ENCODE peak calls at places on chromosomes 3 and 15, in six cellular contexts. Z, O, N, K, J and M are unnamed samples.
A peak's percentile ranks its signal among the peaks of the same experiment; 100 is the strongest.

GRCh38 chr3:64056616-64057165 is 33.4 kb upstream of the PSMD6 start:
- DNase-seq in Z (no peak), O (no peak), J (no peak), N (no peak), K (no peak), M (no peak)

GRCh38 chr3:16448691-16449090 is 64.8 kb downstream of the RFTN1 start:
- DNase-seq in K (no peak), J (peak; percentile 17), N (peak; percentile 46), O (peak; percentile 88), Z (peak; percentile 82), M (no peak)

GRCh38 chr3:126034481-126035361 is 49.2 kb downstream of the SLC41A3 start:
- DNase-seq in N (no peak), O (no peak), K (no peak), J (no peak), Z (no peak), M (peak; percentile 83)

GRCh38 chr15:31031471-31032064 is 40.1 kb upstream of the MTMR10 start:
- DNase-seq in O (no peak), N (no peak), K (no peak), J (no peak), Z (no peak), M (no peak)

GRCh38 chr15:76147906-76148553 is 88.2 kb downstream of the TMEM266 start:
- DNase-seq in Z (peak; percentile 93), K (peak; percentile 76), J (peak; percentile 57), O (peak; percentile 82), N (peak; percentile 47), M (no peak)

GRCh38 chr3:176741648-176742047 is 455.6 kb downstream of the TBL1XR1 start:
- DNase-seq in K (no peak), N (no peak), J (no peak), Z (no peak), O (no peak), M (no peak)

GRCh38 chr3:8482960-8483665 is 18.5 kb upstream of the LMCD1 start:
- DNase-seq in O (no peak), K (no peak), J (no peak), N (peak; percentile 67), Z (no peak), M (no peak)

GRCh38 chr15:101368086-101368780 is 73.2 kb upstream of the SNRPA1 start:
- DNase-seq in Z (no peak), K (no peak), N (no peak), J (no peak), O (no peak), M (no peak)

GRCh38 chr3:4222574-4222973 is 80.6 kb upstream of the SETMAR start:
- DNase-seq in O (no peak), K (no peak), J (no peak), Z (no peak), N (no peak), M (no peak)

GRCh38 chr3:25661694-25662455 is 2.8 kb downstream of the TOP2B start:
- DNase-seq in J (no peak), O (peak; percentile 45), K (no peak), N (no peak), Z (no peak), M (no peak)

GRCh38 chr3:120567370-120568197 is 28.6 kb upstream of the NDUFB4 start:
- DNase-seq in O (peak; percentile 57), K (peak; percentile 45), J (no peak), Z (peak; percentile 61), N (peak; percentile 27), M (peak; percentile 53)

GRCh38 chr3:194884649-194885315 is 199.1 kb downstream of the FAM43A start:
- DNase-seq in J (no peak), N (no peak), K (no peak), O (no peak), Z (peak; percentile 5), M (peak; percentile 17)

GRCh38 chr15:100740105-100740504 is 137.7 kb downstream of the ASB7 start:
- DNase-seq in J (no peak), K (no peak), O (no peak), N (no peak), Z (no peak), M (no peak)

GRCh38 chr3:113575191-113575590 is 42.8 kb downstream of the SIDT1 start:
- DNase-seq in N (no peak), Z (no peak), K (peak; percentile 71), O (no peak), J (no peak), M (peak; percentile 86)

DNA sequence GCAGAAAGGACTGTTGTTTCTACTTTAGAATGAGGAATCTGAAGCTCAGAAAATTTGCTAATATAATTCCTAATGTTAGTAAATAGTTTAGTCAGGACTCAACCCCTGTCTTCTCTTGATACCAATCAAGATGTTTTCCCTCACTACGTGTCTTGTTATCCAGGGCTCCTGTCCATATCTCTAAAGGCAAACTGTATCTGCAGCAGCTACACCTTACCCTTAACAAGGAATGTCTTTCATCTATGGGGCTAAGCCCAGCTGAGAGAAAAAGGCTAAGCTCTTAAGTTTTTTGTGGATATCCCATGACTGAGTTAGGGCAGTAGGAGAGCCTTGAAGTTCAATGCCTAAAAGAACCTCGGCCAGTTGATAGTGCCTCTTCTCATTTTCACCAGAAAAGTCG is 32.5 kb downstream of the RAB11A start:
- DNase-seq in J (no peak), N (no peak), K (no peak), O (no peak), Z (no peak), M (no peak)
- H3K27ac ChIP-seq in J (no peak overlapping the region), N (no peak overlapping the region), K (no peak overlapping the region), O (peak overlapping the region; percentile 93), Z (no peak overlapping the region), M (no peak overlapping the region)

GRCh38 chr3:37074178-37074577 is 80.9 kb downstream of the MLH1 start:
- DNase-seq in Z (no peak), K (no peak), J (no peak), O (no peak), N (no peak), M (no peak)
- H3K27ac ChIP-seq in Z (no peak overlapping the region), K (no peak overlapping the region), J (no peak overlapping the region), O (no peak overlapping the region), N (no peak overlapping the region), M (peak overlapping the region; percentile 22)

DNA sequence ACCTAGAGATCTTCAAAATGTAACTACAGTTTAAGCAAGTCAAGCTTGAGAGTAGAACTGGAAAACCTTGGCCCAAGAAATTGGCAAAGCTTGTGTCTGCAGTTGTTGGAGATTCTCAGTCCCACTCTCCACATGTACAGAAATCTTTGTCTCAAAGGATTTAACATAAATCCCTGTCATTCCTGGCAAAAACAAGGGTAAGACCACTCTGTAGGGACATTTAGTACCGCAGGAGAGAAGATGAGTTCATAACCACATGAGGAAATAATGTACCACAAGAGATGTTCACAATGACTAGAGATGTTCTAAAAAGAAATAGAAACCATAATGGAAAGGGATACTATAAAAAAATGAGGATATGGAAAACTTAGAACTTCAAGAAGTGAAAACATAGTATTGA is 73.7 kb downstream of the RAB7A start:
- DNase-seq in N (no peak), K (no peak), O (no peak), Z (no peak), J (no peak), M (no peak)
- H3K27ac ChIP-seq in N (peak overlapping the region; percentile 75), K (no peak overlapping the region), O (no peak overlapping the region), Z (no peak overlapping the region), J (peak overlapping the region; percentile 46), M (peak overlapping the region; percentile 70)

DNA sequence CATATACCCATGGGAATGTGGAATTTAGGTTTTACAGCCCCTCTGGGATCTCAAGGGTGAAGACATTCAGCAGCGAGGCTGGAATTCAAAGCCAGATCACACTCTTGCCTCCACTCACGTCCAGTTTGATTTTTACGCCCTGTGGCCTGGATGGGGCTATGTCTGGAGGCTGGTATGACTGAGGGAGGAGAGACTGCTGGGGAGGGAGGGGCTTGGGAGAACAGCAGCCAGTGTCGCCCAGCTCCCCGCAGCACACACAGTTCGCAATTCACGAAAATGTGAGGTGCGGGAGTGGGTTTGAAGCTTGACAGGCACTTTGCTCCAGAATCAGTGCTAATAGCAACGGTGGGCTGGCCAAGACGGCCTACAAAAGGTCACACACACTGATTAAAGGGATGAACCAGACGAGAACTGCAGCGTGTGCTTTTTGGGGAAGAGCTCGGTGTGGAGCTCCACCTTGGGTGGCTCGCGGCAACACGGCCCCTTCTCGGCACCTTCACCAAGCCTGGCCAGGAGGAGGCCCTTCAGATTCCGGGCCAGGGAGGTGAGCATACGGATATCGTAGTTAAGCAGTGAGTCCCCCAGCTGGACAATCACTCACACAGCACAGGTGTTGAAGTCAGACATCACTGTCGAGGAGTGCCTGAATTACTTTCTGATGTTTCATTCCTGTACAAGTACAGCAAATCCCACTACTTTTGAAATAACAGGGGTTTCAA is 16.4 kb downstream of the EHD4 start:
- DNase-seq in Z (peak; percentile 72), K (peak; percentile 44), J (no peak), O (no peak), N (no peak), M (peak; percentile 90)
- H3K27ac ChIP-seq in Z (no peak overlapping the region), K (no peak overlapping the region), J (no peak overlapping the region), O (no peak overlapping the region), N (peak overlapping the region; percentile 55), M (peak overlapping the region; percentile 34)

DNA sequence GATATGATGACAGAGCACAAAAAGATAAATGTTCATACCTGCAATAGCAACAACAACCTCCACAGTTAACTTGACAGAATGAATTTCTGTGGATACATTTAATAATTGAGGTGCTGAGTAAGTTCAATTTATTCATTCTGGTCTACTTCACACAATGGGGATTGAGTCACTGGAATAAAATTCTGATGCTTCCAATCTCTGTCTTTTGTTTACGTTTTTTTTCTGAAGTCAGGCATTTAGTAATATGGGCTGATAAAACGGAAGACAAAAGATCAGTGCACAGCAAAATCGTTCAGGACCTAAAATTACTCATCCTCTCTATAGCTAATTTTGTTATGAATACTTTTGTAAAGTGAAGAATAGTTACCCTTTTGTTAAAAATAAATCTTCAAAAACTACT is 565.9 kb upstream of the CCDC54 start:
- DNase-seq in J (no peak), O (no peak), Z (no peak), K (no peak), N (no peak), M (no peak)
- H3K27ac ChIP-seq in J (no peak overlapping the region), O (no peak overlapping the region), Z (no peak overlapping the region), K (no peak overlapping the region), N (no peak overlapping the region), M (no peak overlapping the region)

DNA sequence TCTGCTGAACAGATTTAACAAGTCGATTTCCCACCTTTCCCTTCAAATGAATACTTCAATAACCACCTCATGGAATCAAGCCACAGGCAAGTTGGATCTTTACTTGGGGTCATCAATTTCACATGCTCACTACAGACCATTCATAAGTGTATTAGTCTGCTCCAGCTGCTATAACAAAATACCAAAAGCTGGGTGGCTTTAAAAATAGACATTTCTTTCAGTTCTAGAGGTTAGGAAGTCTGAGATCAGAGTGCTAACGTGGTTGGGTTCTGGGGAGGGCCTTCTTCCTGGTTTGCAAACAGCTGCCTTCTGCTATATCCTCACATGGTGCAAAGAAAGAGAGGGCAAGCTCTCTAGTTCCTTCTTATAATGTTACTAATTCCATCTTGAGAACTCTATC is 5.1 kb downstream of the GPR176 start:
- DNase-seq in K (no peak), N (no peak), J (no peak), Z (no peak), O (no peak), M (no peak)
- H3K27ac ChIP-seq in K (no peak overlapping the region), N (no peak overlapping the region), J (no peak overlapping the region), Z (no peak overlapping the region), O (no peak overlapping the region), M (no peak overlapping the region)